ENCODE peak calls at places on chromosomes 6 and 20, in ten cellular contexts. Y is lung; T is HAP-1; A is endothelial cell of umbilical vein; Z is CD8-positive, alpha-beta T cell; J is mammary epithelial cell; R is CD8-positive, alpha-beta memory T cell; N is transverse colon; S is right lobe of liver; O is cardiac muscle cell. L is an unnamed sample.

GRCh38 chr6:24930386-24930785 is 5.4 kb downstream of the RIPOR2 start:
- DNase-seq in Y (no peak), T (no peak), N (no peak), S (no peak), Z (no peak), J (no peak), R (no peak), O (peak; percentile 49), A (peak; percentile 44), L (no peak)

GRCh38 chr6:53593001-53593488 is 48.1 kb upstream of the GCLC start:
- DNase-seq in R (no peak), N (no peak), Y (no peak), Z (no peak), S (no peak), O (peak; percentile 53), T (no peak), J (peak; percentile 74), A (no peak), L (no peak)

GRCh38 chr20:41631826-41632225 is 13.6 kb upstream of the CHD6 start:
- DNase-seq in J (peak; percentile 6), O (peak; percentile 75), S (no peak), R (no peak), T (no peak), N (no peak), Z (no peak), Y (no peak), A (no peak), L (no peak)

GRCh38 chr6:54135665-54136370 is 24.6 kb downstream of the MLIP start:
- DNase-seq in Y (no peak), A (peak; percentile 82), R (no peak), Z (no peak), T (no peak), J (peak; percentile 6), O (peak; percentile 86), N (no peak), S (no peak), L (no peak)

GRCh38 chr6:37306624-37307222 is 47.1 kb upstream of the RNF8 start:
- DNase-seq in J (no peak), Z (no peak), R (no peak), N (no peak), O (no peak), S (no peak), A (no peak), T (no peak), Y (no peak), L (no peak)

GRCh38 chr6:106194949-106195919 is 109.1 kb downstream of the PRDM1 start:
- DNase-seq in T (no peak), S (no peak), Z (no peak), N (no peak), A (no peak), J (peak; percentile 99), O (peak; percentile 68), Y (no peak), R (no peak), L (no peak)

GRCh38 chr6:158627168-158627939 is 17.2 kb downstream of the DYNLT1 start:
- DNase-seq in O (no peak), N (no peak), T (no peak), J (no peak), Y (no peak), S (no peak), A (no peak), Z (no peak), R (peak; percentile 21), L (no peak)

GRCh38 chr6:159951772-159952171 is 17.1 kb upstream of the IGF2R start:
- DNase-seq in S (no peak), J (no peak), T (no peak), Y (no peak), O (peak; percentile 29), R (no peak), A (no peak), Z (no peak), N (no peak), L (no peak)

GRCh38 chr6:7228662-7229375 is 84.2 kb downstream of the SSR1 start:
- DNase-seq in N (no peak), Z (no peak), S (no peak), J (no peak), Y (no peak), R (no peak), T (no peak), O (no peak), A (no peak), L (no peak)

GRCh38 chr6:30618270-30618787 is 689 bp downstream of the MRPS18B start:
- DNase-seq in Y (no peak), N (peak; percentile 57), J (no peak), T (no peak), O (peak; percentile 33), R (no peak), S (no peak), Z (no peak), A (no peak), L (no peak)

GRCh38 chr6:153130515-153131036 is 506 bp downstream of the RGS17 start:
- DNase-seq in O (no peak), T (peak; percentile 35), S (no peak), Z (no peak), A (no peak), Y (no peak), R (no peak), J (peak; percentile 35), N (no peak), L (no peak)

GRCh38 chr20:62897666-62898065 is 28.6 kb downstream of the DIDO1 start:
- DNase-seq in S (no peak), T (no peak), J (no peak), O (no peak), Z (no peak), A (no peak), Y (no peak), R (peak; percentile 22), N (no peak), L (no peak)
- H3K36me3 ChIP-seq in S (peaks cover 32% of the 10 kb centered on the region), T (peaks cover 62% of the 10 kb centered on the region), J (peaks cover 36% of the 10 kb centered on the region), O (peaks cover 38% of the 10 kb centered on the region), Z (peaks cover 46% of the 10 kb centered on the region), A (peaks cover 23% of the 10 kb centered on the region), Y (peaks cover 16% of the 10 kb centered on the region), R (peaks cover 40% of the 10 kb centered on the region), N (no peaks in the 10 kb centered on the region), L (peaks cover 18% of the 10 kb centered on the region)

GRCh38 chr6:119342430-119342829 is 7.1 kb downstream of the MAN1A1 start:
- DNase-seq in O (no peak), A (no peak), S (no peak), J (no peak), Y (no peak), T (no peak), Z (no peak), N (no peak), R (no peak), L (no peak)

GRCh38 chr6:119343573-119344146 is 5.9 kb downstream of the MAN1A1 start:
- DNase-seq in O (no peak), J (no peak), N (no peak), A (no peak), T (no peak), Y (no peak), R (no peak), S (no peak), Z (no peak), L (no peak)

GRCh38 chr6:119344306-119344705 is 5.3 kb downstream of the MAN1A1 start:
- DNase-seq in Y (no peak), J (no peak), R (no peak), N (peak; percentile 25), S (no peak), Z (no peak), A (no peak), O (no peak), T (no peak), L (no peak)

GRCh38 chr6:119345114-119345513 is 4.4 kb downstream of the MAN1A1 start:
- DNase-seq in J (no peak), S (no peak), Z (no peak), T (no peak), Y (no peak), N (no peak), O (no peak), A (no peak), R (no peak), L (no peak)

GRCh38 chr6:119343167-119343566 is 6.4 kb downstream of the MAN1A1 start:
- DNase-seq in A (no peak), Y (no peak), T (no peak), N (no peak), O (no peak), S (no peak), Z (no peak), J (no peak), R (no peak), L (no peak)
- H3K4me1 ChIP-seq in A (peaks cover 5% of the 10 kb centered on the region), Y (peaks cover 9% of the 10 kb centered on the region), T (peaks cover 27% of the 10 kb centered on the region), N (peaks cover 5% of the 10 kb centered on the region), O (peaks cover 40% of the 10 kb centered on the region), S (peaks cover 34% of the 10 kb centered on the region), Z (peaks cover 22% of the 10 kb centered on the region), J (peaks cover 4% of the 10 kb centered on the region), R (peaks cover 12% of the 10 kb centered on the region), L (peaks cover 3% of the 10 kb centered on the region)

GRCh38 chr6:144883915-144884314 is 598.8 kb downstream of the UTRN start:
- DNase-seq in T (no peak), A (no peak), R (no peak), Y (no peak), Z (no peak), N (no peak), O (no peak), J (no peak), S (no peak), L (no peak)

GRCh38 chr6:144888621-144889020 is 603.5 kb downstream of the UTRN start:
- DNase-seq in S (no peak), R (no peak), N (no peak), Y (no peak), Z (no peak), J (no peak), T (no peak), O (no peak), A (no peak), L (no peak)

GRCh38 chr6:144886682-144887081 is 601.5 kb downstream of the UTRN start:
- DNase-seq in S (no peak), Y (no peak), T (no peak), Z (no peak), R (no peak), N (no peak), A (no peak), O (no peak), J (no peak), L (no peak)

GRCh38 chr6:144882425-144882824 is 597.3 kb downstream of the UTRN start:
- DNase-seq in S (no peak), Y (no peak), T (no peak), O (no peak), N (no peak), A (no peak), Z (no peak), J (no peak), R (no peak), L (no peak)

DNA sequence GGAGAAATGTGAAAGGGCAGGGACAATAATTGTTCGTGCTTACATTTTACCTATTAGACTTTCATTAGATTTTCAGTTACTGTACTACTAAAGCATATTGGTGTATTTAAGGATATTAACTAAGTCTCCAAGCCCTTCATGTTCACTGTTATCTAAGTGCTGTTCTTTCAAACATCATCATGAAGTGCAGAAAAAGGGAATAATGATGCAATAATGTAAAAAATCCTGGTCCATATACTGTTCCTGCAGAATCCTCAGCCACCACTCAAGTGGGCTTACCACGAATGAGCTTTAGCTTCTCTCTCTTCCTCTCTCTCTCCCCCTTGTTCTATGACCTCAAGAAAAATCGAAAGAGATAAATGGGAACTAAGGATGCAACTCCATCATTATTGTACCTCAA is 600.7 kb downstream of the UTRN start:
- DNase-seq in J (no peak), Y (no peak), S (no peak), R (no peak), O (no peak), Z (no peak), T (no peak), N (no peak), A (no peak), L (no peak)
- H3K27me3 ChIP-seq in J (no peaks in the 10 kb centered on the region), Y (no peaks in the 10 kb centered on the region), S (no peaks in the 10 kb centered on the region), R (no peaks in the 10 kb centered on the region), O (no peaks in the 10 kb centered on the region), Z (no peaks in the 10 kb centered on the region), T (no peaks in the 10 kb centered on the region), N (no peaks in the 10 kb centered on the region), A (no peaks in the 10 kb centered on the region), L (no peaks in the 10 kb centered on the region)

GRCh38 chr6:137870286-137870685 is 3.2 kb downstream of the TNFAIP3 start:
- DNase-seq in J (no peak), A (no peak), Y (no peak), N (no peak), R (no peak), T (no peak), Z (no peak), O (no peak), S (no peak), L (no peak)
- H3K36me3 ChIP-seq in J (peaks cover 7% of the 10 kb centered on the region), A (peaks cover 2% of the 10 kb centered on the region), Y (peaks cover 7% of the 10 kb centered on the region), N (no peaks in the 10 kb centered on the region), R (peaks cover 30% of the 10 kb centered on the region), T (peaks cover 4% of the 10 kb centered on the region), Z (peaks cover 21% of the 10 kb centered on the region), O (peaks cover 18% of the 10 kb centered on the region), S (peaks cover 3% of the 10 kb centered on the region), L (no peaks in the 10 kb centered on the region)

L was measured in iPS DF 6.9.